ENCODE peak calls at places on chromosomes 5 and 9, in four cellular contexts. A, D, P and T are unnamed samples.

GRCh38 chr5:23440703-23441102 is 66.7 kb upstream of the PRDM9 start:
- ATAC-seq in A (no peak), D (no peak), P (no peak), T (no peak)

GRCh38 chr9:129236441-129237145 is 58.5 kb upstream of the IER5L start:
- ATAC-seq in A (peak), D (peak), P (peak), T (peak)

GRCh38 chr9:32705059-32705458 is 69.6 kb upstream of the TAF1L start:
- ATAC-seq in A (no peak), D (no peak), P (no peak), T (no peak)

GRCh38 chr5:27479859-27480258 is 441.5 kb upstream of the CDH9 start:
- ATAC-seq in A (no peak), D (no peak), P (no peak), T (no peak)

GRCh38 chr9:113350937-113351336 is 1.6 kb downstream of the BSPRY start:
- ATAC-seq in A (no peak), D (peak), P (no peak), T (peak)

GRCh38 chr5:167549763-167550162 is 741.7 kb upstream of the WWC1 start:
- ATAC-seq in A (no peak), D (no peak), P (no peak), T (no peak)

GRCh38 chr5:170327168-170327567 is 29.6 kb upstream of the LCP2 start:
- ATAC-seq in A (no peak), D (no peak), P (no peak), T (no peak)

GRCh38 chr5:115170128-115170923 is 618 bp upstream of the TRIM36 start:
- ATAC-seq in A (peak), D (peak), P (peak), T (peak)

GRCh38 chr5:1497271-1497777 is 26.4 kb downstream of the LPCAT1 start:
- ATAC-seq in A (no peak), D (no peak), P (no peak), T (no peak)

GRCh38 chr5:179118756-179119414 is 58.7 kb downstream of the ZNF354C start:
- ATAC-seq in A (no peak), D (no peak), P (no peak), T (no peak)

GRCh38 chr5:56100429-56101176 is 105.8 kb upstream of the IL6ST start:
- ATAC-seq in A (peak), D (no peak), P (no peak), T (peak)

GRCh38 chr5:122697171-122697570 is 77.7 kb upstream of the SNX2 start:
- ATAC-seq in A (no peak), D (no peak), P (no peak), T (no peak)

GRCh38 chr9:14302405-14302804 is 11.5 kb downstream of the NFIB start:
- ATAC-seq in A (no peak), D (no peak), P (no peak), T (no peak)

GRCh38 chr5:132476853-132477729 is 13.5 kb downstream of the IRF1 start:
- ATAC-seq in A (peak), D (no peak), P (peak), T (no peak)

GRCh38 chr9:104143554-104143919 is 49.4 kb downstream of the SMC2 start:
- ATAC-seq in A (no peak), D (no peak), P (no peak), T (no peak)

GRCh38 chr9:9079473-9079872 is 1279.9 kb upstream of the DMAC1 start:
- ATAC-seq in A (no peak), D (no peak), P (no peak), T (no peak)

GRCh38 chr9:136982232-136983051 is at the start of gene LCNL1:
- ATAC-seq in A (no peak), D (no peak), P (no peak), T (no peak)

GRCh38 chr9:74610523-74611061 is 113.5 kb downstream of the RORB start:
- ATAC-seq in A (no peak), D (no peak), P (no peak), T (no peak)

GRCh38 chr5:97094579-97095317 is 47.7 kb downstream of the LIX1 start:
- ATAC-seq in A (peak), D (peak), P (no peak), T (peak)

GRCh38 chr5:127846884-127847283 is 143.7 kb downstream of the CCDC192 start:
- ATAC-seq in A (no peak), D (no peak), P (no peak), T (no peak)

GRCh38 chr5:178350361-178351220 is 118.0 kb upstream of the PHYKPL start:
- ATAC-seq in A (no peak), D (no peak), P (no peak), T (no peak)